ENCODE peak calls at places on chromosomes 2 and 18, in four cellular contexts. T is T-helper 9 cell, W is fibroblast of the aortic adventitia, N is RKO. X is an unnamed sample.

GRCh38 chr18:79396431-79397287 is 929 bp downstream of the NFATC1 start:
- DNase-seq in T (no peak), W (peak; percentile 35), N (no peak), X (peak; percentile 43)

GRCh38 chr2:46824611-46825010 is 91.0 kb downstream of the MCFD2 start:
- DNase-seq in W (no peak), N (no peak), T (no peak), X (no peak)

GRCh38 chr2:25250331-25251031 is 82.1 kb upstream of the POMC start:
- DNase-seq in T (no peak), N (peak; percentile 41), W (no peak), X (no peak)

GRCh38 chr18:46755315-46756171 is 1.3 kb downstream of the ST8SIA5 start:
- DNase-seq in N (no peak), W (no peak), T (no peak), X (no peak)

GRCh38 chr2:112168422-112169124 is 30.4 kb downstream of the FBLN7 start:
- DNase-seq in N (no peak), T (no peak), W (no peak), X (no peak)

GRCh38 chr2:105545731-105546622 is 147.1 kb upstream of the FHL2 start:
- DNase-seq in W (peak; percentile 74), T (peak; percentile 61), N (peak; percentile 67), X (peak; percentile 41)

GRCh38 chr18:39959839-39960238 is 1995.2 kb upstream of the PIK3C3 start:
- DNase-seq in W (no peak), N (no peak), T (no peak), X (no peak)

GRCh38 chr2:222318712-222319575 is 20.1 kb upstream of the PAX3 start:
- DNase-seq in T (no peak), W (no peak), N (peak; percentile 40), X (peak; percentile 29)

GRCh38 chr18:75067996-75068645 is 140.8 kb downstream of the PTGR3 start:
- DNase-seq in N (no peak), W (no peak), T (no peak), X (no peak)

X was measured in T-helper 2 cell treated with Interferon-gamma antibody and Interleukin-4, amounts not matched to agents 5 μg/mL and 100 μg/mL, for 36 hours.